ENCODE peak calls at places on chromosomes 4 and X, in four cellular contexts. H, D, Q and T are unnamed samples.

GRCh38 chr4:184887947-184888346 is 62.2 kb upstream of the ACSL1 start:
- DNase-seq in H (no peak), Q (no peak), D (no peak), T (no peak)

GRCh38 chr4:33482773-33483172 is 2761.5 kb downstream of the ARAP2 start:
- DNase-seq in Q (no peak), H (no peak), D (no peak), T (no peak)

GRCh38 chr4:127780598-127780997 is 1.5 kb upstream of the HSPA4L start:
- DNase-seq in D (no peak), H (no peak), Q (no peak), T (no peak)

GRCh38 chrX:107119281-107119680 is 659 bp upstream of the RBM41 start:
- DNase-seq in D (no peak), Q (no peak), H (no peak), T (no peak)

GRCh38 chr4:173145111-173145510 is 23.5 kb upstream of the GALNT7 start:
- DNase-seq in D (no peak), Q (no peak), H (no peak), T (no peak)

GRCh38 chrX:152869972-152870371 is 27.9 kb upstream of the ZNF185 start:
- DNase-seq in Q (no peak), D (no peak), H (no peak), T (no peak)

GRCh38 chr4:82823062-82823461 is 24.5 kb upstream of the SCD5 start:
- DNase-seq in H (no peak), D (no peak), Q (no peak), T (no peak)

GRCh38 chr4:9989918-9990635 is 31.2 kb downstream of the SLC2A9 start:
- DNase-seq in Q (no peak), H (no peak), D (no peak), T (no peak)

GRCh38 chrX:76127341-76127740 is 45.5 kb upstream of the PBDC1 start:
- DNase-seq in H (no peak), D (no peak), Q (no peak), T (no peak)

GRCh38 chrX:27680726-27681125 is 90.6 kb downstream of the DCAF8L2 start:
- DNase-seq in Q (no peak), D (no peak), H (no peak), T (no peak)

GRCh38 chrX:37998586-37999267 is 7.6 kb upstream of the SYTL5 start:
- DNase-seq in H (no peak), D (no peak), Q (no peak), T (no peak)

GRCh38 chr4:12123709-12124108 is 695.0 kb upstream of the HS3ST1 start:
- DNase-seq in H (no peak), Q (no peak), D (no peak), T (no peak)

GRCh38 chr4:35151816-35152572 is 1092.3 kb downstream of the ARAP2 start:
- DNase-seq in D (no peak), Q (peak), H (no peak), T (no peak)